ENCODE peak calls at places on chromosomes 2 and 18, in eight cellular contexts. One of them, this sample, is unnamed.

GRCh38 chr18:10927290-10927979 is 221.9 kb downstream of the PIEZO2 start:
- DNase-seq in stimulated activated CD4-positive, alpha-beta T cell treated with anti-CD3 and anti-CD28 coated beads, Interleukin-4, amount 100 ng/mL, for 4 hours: no peak
- DNase-seq in ELF-1: no peak
- DNase-seq in neural crest cell: no peak
- DNase-seq in lower leg skin: no peak
- DNase-seq in NCI-H2171: no peak
- DNase-seq in T follicular helper cell: no peak
- DNase-seq in islet precursor cell: no peak
- DNase-seq in this sample: no peak

GRCh38 chr2:109437325-109438090 is 176.3 kb downstream of the SEPTIN10 start:
- DNase-seq in lower leg skin: peak
- DNase-seq in neural crest cell: no peak
- DNase-seq in islet precursor cell: no peak
- DNase-seq in NCI-H2171: peak
- DNase-seq in ELF-1: no peak
- DNase-seq in T follicular helper cell: no peak
- DNase-seq in stimulated activated CD4-positive, alpha-beta T cell treated with anti-CD3 and anti-CD28 coated beads, Interleukin-4, amount 100 ng/mL, for 4 hours: no peak
- DNase-seq in this sample: no peak

GRCh38 chr2:15182275-15182674 is 378.9 kb downstream of the NBAS start:
- DNase-seq in NCI-H2171: no peak
- DNase-seq in T follicular helper cell: no peak
- DNase-seq in lower leg skin: no peak
- DNase-seq in stimulated activated CD4-positive, alpha-beta T cell treated with anti-CD3 and anti-CD28 coated beads, Interleukin-4, amount 100 ng/mL, for 4 hours: no peak
- DNase-seq in ELF-1: no peak
- DNase-seq in islet precursor cell: no peak
- DNase-seq in neural crest cell: no peak
- DNase-seq in this sample: no peak

GRCh38 chr2:48114256-48114655 is 208.0 kb upstream of the FBXO11 start:
- DNase-seq in stimulated activated CD4-positive, alpha-beta T cell treated with anti-CD3 and anti-CD28 coated beads, Interleukin-4, amount 100 ng/mL, for 4 hours: peak
- DNase-seq in ELF-1: no peak
- DNase-seq in islet precursor cell: peak
- DNase-seq in lower leg skin: no peak
- DNase-seq in T follicular helper cell: peak
- DNase-seq in neural crest cell: no peak
- DNase-seq in NCI-H2171: no peak
- DNase-seq in this sample: no peak

GRCh38 chr2:231399853-231400667 is 4.5 kb downstream of the B3GNT7 start:
- DNase-seq in ELF-1: no peak
- DNase-seq in T follicular helper cell: no peak
- DNase-seq in NCI-H2171: no peak
- DNase-seq in neural crest cell: no peak
- DNase-seq in stimulated activated CD4-positive, alpha-beta T cell treated with anti-CD3 and anti-CD28 coated beads, Interleukin-4, amount 100 ng/mL, for 4 hours: no peak
- DNase-seq in lower leg skin: no peak
- DNase-seq in islet precursor cell: peak
- DNase-seq in this sample: no peak

GRCh38 chr2:33086400-33087015 is 139.8 kb downstream of the LTBP1 start:
- DNase-seq in ELF-1: no peak
- DNase-seq in stimulated activated CD4-positive, alpha-beta T cell treated with anti-CD3 and anti-CD28 coated beads, Interleukin-4, amount 100 ng/mL, for 4 hours: no peak
- DNase-seq in T follicular helper cell: no peak
- DNase-seq in lower leg skin: no peak
- DNase-seq in islet precursor cell: no peak
- DNase-seq in neural crest cell: no peak
- DNase-seq in NCI-H2171: no peak
- DNase-seq in this sample: no peak

GRCh38 chr2:188819781-188820180 is 154.4 kb upstream of the COL3A1 start:
- DNase-seq in ELF-1: peak
- DNase-seq in neural crest cell: no peak
- DNase-seq in T follicular helper cell: no peak
- DNase-seq in lower leg skin: no peak
- DNase-seq in NCI-H2171: no peak
- DNase-seq in islet precursor cell: no peak
- DNase-seq in stimulated activated CD4-positive, alpha-beta T cell treated with anti-CD3 and anti-CD28 coated beads, Interleukin-4, amount 100 ng/mL, for 4 hours: no peak
- DNase-seq in this sample: no peak

GRCh38 chr18:9280854-9281253 is 53.7 kb upstream of the TWSG1 start:
- DNase-seq in neural crest cell: no peak
- DNase-seq in NCI-H2171: no peak
- DNase-seq in lower leg skin: no peak
- DNase-seq in stimulated activated CD4-positive, alpha-beta T cell treated with anti-CD3 and anti-CD28 coated beads, Interleukin-4, amount 100 ng/mL, for 4 hours: no peak
- DNase-seq in ELF-1: no peak
- DNase-seq in T follicular helper cell: no peak
- DNase-seq in islet precursor cell: no peak
- DNase-seq in this sample: no peak

GRCh38 chr2:47629501-47630460 is 153.2 kb upstream of the MSH6 start:
- DNase-seq in islet precursor cell: no peak
- DNase-seq in ELF-1: no peak
- DNase-seq in T follicular helper cell: no peak
- DNase-seq in stimulated activated CD4-positive, alpha-beta T cell treated with anti-CD3 and anti-CD28 coated beads, Interleukin-4, amount 100 ng/mL, for 4 hours: no peak
- DNase-seq in neural crest cell: no peak
- DNase-seq in NCI-H2171: no peak
- DNase-seq in lower leg skin: no peak
- DNase-seq in this sample: no peak